ENCODE peak calls at places on chromosome 15, in four cellular contexts. N is GM04503, M is NCI-H1417, Y is posterior cingulate gyrus. W is an unnamed sample.

GRCh38 chr15:73225358-73226015 is 143.3 kb downstream of the HCN4 start:
- DNase-seq in N (no peak), M (no peak), Y (no peak), W (no peak)

GRCh38 chr15:59260090-59260489 is 53.4 kb downstream of the LDHAL6B start:
- DNase-seq in N (no peak), M (peak), Y (peak), W (no peak)

GRCh38 chr15:51708013-51708412 is 26.7 kb downstream of the SCG3 start:
- DNase-seq in N (no peak), M (peak), Y (no peak), W (no peak)

GRCh38 chr15:75751901-75752300 is 39.3 kb upstream of the CSPG4 start:
- DNase-seq in N (no peak), M (no peak), Y (no peak), W (no peak)

GRCh38 chr15:32105258-32106248 is 75.2 kb downstream of the CHRNA7 start:
- DNase-seq in N (no peak), M (no peak), Y (no peak), W (peak)

GRCh38 chr15:24956131-24956838 is 1.5 kb downstream of the SNRPN start:
- DNase-seq in N (peak), M (peak), Y (peak), W (peak)

GRCh38 chr15:66039117-66039860 is 170.0 kb downstream of the RAB11A start:
- DNase-seq in N (peak), M (no peak), Y (no peak), W (no peak)

GRCh38 chr15:63564093-63564492 is 33.1 kb upstream of the FBXL22 start:
- DNase-seq in N (no peak), M (no peak), Y (no peak), W (no peak)

GRCh38 chr15:57551717-57552677 is 39.7 kb upstream of the MYZAP start:
- DNase-seq in N (peak), M (no peak), Y (no peak), W (peak)

GRCh38 chr15:51240066-51240465 is 98.3 kb downstream of the CYP19A1 start:
- DNase-seq in N (no peak), M (no peak), Y (no peak), W (no peak)

GRCh38 chr15:66703540-66703941 is 1.5 kb downstream of the SMAD6 start:
- DNase-seq in N (no peak), M (peak), Y (no peak), W (peak)

GRCh38 chr15:55494927-55495326 is 13.1 kb downstream of the DNAAF4 start:
- DNase-seq in N (no peak), M (no peak), Y (no peak), W (no peak)

GRCh38 chr15:36575266-36575665 is 4.2 kb upstream of the CDIN1 start:
- DNase-seq in N (no peak), M (no peak), Y (no peak), W (no peak)

GRCh38 chr15:37773111-37773860 is 161.2 kb upstream of the TMCO5A start:
- DNase-seq in N (peak), M (no peak), Y (no peak), W (no peak)

GRCh38 chr15:100914876-100915275 is 4.3 kb upstream of the LRRK1 start:
- DNase-seq in N (no peak), M (no peak), Y (no peak), W (no peak)